ENCODE peak calls at places on chromosomes 6 and 20, in six cellular contexts. O is activated T-cell treated with anti-CD3 and anti-CD28 coated beads, Interleukin-2, amount 50 U/mL, for 72 hours; H is adrenal gland; M is AG10803; U is H4; B is NCI-H2171 treated with DMSO at 0.1 percent for 48 hours. G is an unnamed sample.

GRCh38 chr20:47272893-47273590 is 83.5 kb downstream of the ZMYND8 start:
- DNase-seq in O (peak), H (peak), M (peak), U (peak), B (peak), G (peak)

GRCh38 chr6:15399651-15400470 is 154.0 kb downstream of the JARID2 start:
- DNase-seq in O (no peak), H (peak), M (peak), U (peak), B (peak), G (peak)

GRCh38 chr20:62428396-62429160 is 1.2 kb upstream of the RBBP8NL start:
- DNase-seq in O (no peak), H (no peak), M (no peak), U (no peak), B (no peak), G (no peak)

GRCh38 chr6:129849456-129849855 is 11.7 kb downstream of the TMEM244 start:
- DNase-seq in O (no peak), H (peak), M (peak), U (peak), B (no peak), G (no peak)

GRCh38 chr6:26033132-26033941 is 53.9 kb upstream of the HFE start:
- DNase-seq in O (peak), H (peak), M (peak), U (peak), B (peak), G (peak)

GRCh38 chr6:166949533-166950442 is 6.6 kb downstream of the RNASET2 start:
- DNase-seq in O (no peak), H (no peak), M (no peak), U (no peak), B (no peak), G (peak)

GRCh38 chr6:33264015-33264414 is 7.7 kb downstream of the VPS52 start:
- DNase-seq in O (no peak), H (no peak), M (no peak), U (no peak), B (no peak), G (no peak)

GRCh38 chr20:54149765-54150264 is 24.0 kb downstream of the CYP24A1 start:
- DNase-seq in O (no peak), H (no peak), M (no peak), U (no peak), B (no peak), G (no peak)

GRCh38 chr6:113969888-113970807 is 800 bp downstream of the HDAC2 start:
- DNase-seq in O (peak), H (peak), M (peak), U (peak), B (peak), G (peak)

GRCh38 chr6:89387516-89388222 is 24.4 kb downstream of the RRAGD start:
- DNase-seq in O (no peak), H (no peak), M (no peak), U (no peak), B (no peak), G (no peak)

GRCh38 chr6:168320661-168321060 is 1.1 kb upstream of the DACT2 start:
- DNase-seq in O (no peak), H (peak), M (no peak), U (no peak), B (no peak), G (no peak)

GRCh38 chr6:74611220-74611619 is 594.6 kb downstream of the COL12A1 start:
- DNase-seq in O (no peak), H (no peak), M (no peak), U (no peak), B (no peak), G (no peak)

GRCh38 chr6:179340-179950 is 112.8 kb upstream of the DUSP22 start:
- DNase-seq in O (no peak), H (no peak), M (no peak), U (no peak), B (no peak), G (no peak)

GRCh38 chr20:49661560-49662329 is 51.9 kb downstream of the B4GALT5 start:
- DNase-seq in O (no peak), H (no peak), M (no peak), U (no peak), B (no peak), G (peak)

GRCh38 chr6:167341665-167342655 is 17.1 kb downstream of the TTLL2 start:
- DNase-seq in O (no peak), H (no peak), M (no peak), U (no peak), B (peak), G (no peak)

GRCh38 chr6:115358616-115359015 is 702.1 kb downstream of the FRK start:
- DNase-seq in O (no peak), H (peak), M (no peak), U (no peak), B (peak), G (no peak)

GRCh38 chr6:21383499-21384085 is 210.0 kb upstream of the SOX4 start:
- DNase-seq in O (no peak), H (no peak), M (no peak), U (no peak), B (no peak), G (no peak)

GRCh38 chr6:90216081-90216977 is 80.3 kb downstream of the BACH2 start:
- DNase-seq in O (peak), H (no peak), M (peak), U (peak), B (no peak), G (peak)

GRCh38 chr20:24686156-24686555 is 216.7 kb downstream of the SYNDIG1 start:
- DNase-seq in O (no peak), H (no peak), M (no peak), U (no peak), B (no peak), G (peak)

GRCh38 chr6:21999012-21999528 is 297.8 kb downstream of the PRL start:
- DNase-seq in O (no peak), H (no peak), M (peak), U (peak), B (peak), G (peak)

GRCh38 chr6:145798530-145798929 is 16.1 kb downstream of the FBXO30 start:
- DNase-seq in O (no peak), H (no peak), M (no peak), U (no peak), B (no peak), G (no peak)

GRCh38 chr6:54173084-54173483 is 61.8 kb downstream of the MLIP start:
- DNase-seq in O (no peak), H (no peak), M (peak), U (no peak), B (no peak), G (no peak)

GRCh38 chr6:71393471-71393870 is 104.9 kb downstream of the OGFRL1 start:
- DNase-seq in O (no peak), H (no peak), M (peak), U (no peak), B (no peak), G (no peak)

G was measured in islet precursor cell.